ENCODE peak calls at places on chromosomes 12 and 14, in eight cellular contexts. A, K, U, X, P, S, J and I are unnamed samples.

GRCh38 chr14:69693145-69693544 is 73.8 kb upstream of the SRSF5 start:
- DNase-seq in A (no peak), K (peak), U (no peak), X (no peak), P (no peak), S (peak), J (no peak), I (no peak)

GRCh38 chr14:68466491-68466977 is 326.3 kb downstream of the ZFP36L1 start:
- DNase-seq in A (no peak), K (no peak), U (peak), X (no peak), P (no peak), S (no peak), J (no peak), I (peak)

GRCh38 chr12:47752552-47752951 is 6.1 kb downstream of the RAPGEF3 start:
- DNase-seq in A (no peak), K (no peak), U (no peak), X (no peak), P (no peak), S (no peak), J (no peak), I (no peak)

GRCh38 chr14:63840981-63841380 is 11.8 kb upstream of the SYNE2 start:
- DNase-seq in A (no peak), K (no peak), U (no peak), X (no peak), P (peak), S (peak), J (no peak), I (no peak)

GRCh38 chr12:101501410-101502045 is 26.4 kb downstream of the SPIC start:
- DNase-seq in A (no peak), K (no peak), U (no peak), X (no peak), P (no peak), S (no peak), J (no peak), I (no peak)

GRCh38 chr12:79690606-79691298 is at the start of gene PAWR:
- DNase-seq in A (peak), K (peak), U (peak), X (peak), P (peak), S (peak), J (peak), I (no peak)

GRCh38 chr12:115599251-115599811 is 678.2 kb downstream of the MED13L start:
- DNase-seq in A (peak), K (peak), U (no peak), X (no peak), P (no peak), S (no peak), J (no peak), I (no peak)

GRCh38 chr14:91114079-91115065 is 499 bp downstream of the DGLUCY start:
- DNase-seq in A (peak), K (peak), U (peak), X (peak), P (peak), S (peak), J (peak), I (peak)

GRCh38 chr12:51246254-51246853 is 7.7 kb downstream of the DAZAP2 start:
- DNase-seq in A (no peak), K (peak), U (peak), X (peak), P (no peak), S (no peak), J (peak), I (peak)

GRCh38 chr14:67187826-67188225 is 1.4 kb upstream of the GARIN2 start:
- DNase-seq in A (no peak), K (peak), U (peak), X (peak), P (no peak), S (no peak), J (no peak), I (peak)

GRCh38 chr14:57089901-57090300 is 178.8 kb downstream of the EXOC5 start:
- DNase-seq in A (no peak), K (peak), U (no peak), X (no peak), P (no peak), S (no peak), J (no peak), I (no peak)

GRCh38 chr12:3491938-3492867 is 1.2 kb downstream of the PRMT8 start:
- DNase-seq in A (peak), K (peak), U (no peak), X (peak), P (peak), S (peak), J (peak), I (peak)

GRCh38 chr14:41607966-41608663 is 1.4 kb downstream of the LRFN5 start:
- DNase-seq in A (peak), K (peak), U (no peak), X (no peak), P (peak), S (no peak), J (peak), I (no peak)

GRCh38 chr14:37466623-37467088 is 128.4 kb downstream of the FOXA1 start:
- DNase-seq in A (no peak), K (no peak), U (no peak), X (no peak), P (no peak), S (no peak), J (no peak), I (no peak)

GRCh38 chr14:77761205-77761931 is 412 bp upstream of the SNW1 start:
- DNase-seq in A (peak), K (peak), U (peak), X (peak), P (peak), S (no peak), J (peak), I (peak)

GRCh38 chr12:82097877-82098276 is 260.3 kb downstream of the CCDC59 start:
- DNase-seq in A (peak), K (no peak), U (no peak), X (no peak), P (no peak), S (no peak), J (no peak), I (no peak)

GRCh38 chr12:105334001-105334400 is 3.5 kb downstream of the C12orf75 start:
- DNase-seq in A (no peak), K (peak), U (no peak), X (no peak), P (no peak), S (no peak), J (no peak), I (no peak)

GRCh38 chr14:73752297-73752992 is 38.3 kb upstream of the PNMA1 start:
- DNase-seq in A (peak), K (no peak), U (no peak), X (no peak), P (no peak), S (peak), J (no peak), I (no peak)

GRCh38 chr12:67772276-67773169 is 124.0 kb downstream of the DYRK2 start:
- DNase-seq in A (peak), K (peak), U (no peak), X (no peak), P (peak), S (no peak), J (peak), I (no peak)

GRCh38 chr12:31897791-31898503 is 61.3 kb upstream of the RESF1 start:
- DNase-seq in A (peak), K (peak), U (peak), X (no peak), P (peak), S (peak), J (no peak), I (peak)